ENCODE peak calls at places on chromosomes 3 and 15, in eight cellular contexts. H is RWPE2, D is GM13977, L is cardiac fibroblast, J is IMR-90, Y is osteocyte, O is body of pancreas, P is endothelial cell. B is an unnamed sample.

GRCh38 chr3:41997702-41998551 is 36.0 kb upstream of the ULK4 start:
- DNase-seq in H (no peak), D (no peak), L (peak), J (peak), Y (no peak), O (no peak), P (peak), B (no peak)

GRCh38 chr3:123076496-123077418 is 9.9 kb downstream of the PDIA5 start:
- DNase-seq in H (no peak), D (no peak), L (peak), J (no peak), Y (no peak), O (peak), P (no peak), B (peak)

GRCh38 chr15:39462691-39463090 is 118.2 kb upstream of the THBS1 start:
- DNase-seq in H (no peak), D (no peak), L (peak), J (peak), Y (no peak), O (no peak), P (no peak), B (peak)

GRCh38 chr15:96049766-96050165 is 280.7 kb upstream of the NR2F2 start:
- DNase-seq in H (no peak), D (no peak), L (no peak), J (no peak), Y (no peak), O (no peak), P (no peak), B (no peak)

GRCh38 chr3:9810846-9811245 is 784 bp downstream of the TTLL3 start:
- DNase-seq in H (no peak), D (no peak), L (no peak), J (no peak), Y (no peak), O (no peak), P (no peak), B (no peak)

GRCh38 chr3:44100298-44100695 is 141.4 kb upstream of the TOPAZ1 start:
- DNase-seq in H (no peak), D (no peak), L (no peak), J (no peak), Y (peak), O (no peak), P (no peak), B (no peak)

GRCh38 chr3:26004205-26004604 is 214.3 kb downstream of the OXSM start:
- DNase-seq in H (no peak), D (no peak), L (no peak), J (no peak), Y (no peak), O (no peak), P (no peak), B (no peak)

GRCh38 chr3:50297896-50298725 is 1.1 kb downstream of the HYAL3 start:
- DNase-seq in H (no peak), D (no peak), L (no peak), J (no peak), Y (no peak), O (no peak), P (no peak), B (no peak)

GRCh38 chr3:182303169-182303568 is 490.1 kb upstream of the ATP11B start:
- DNase-seq in H (no peak), D (no peak), L (no peak), J (no peak), Y (no peak), O (no peak), P (no peak), B (no peak)

GRCh38 chr3:15499536-15499935 is 22.0 kb downstream of the COLQ start:
- DNase-seq in H (no peak), D (no peak), L (no peak), J (no peak), Y (no peak), O (no peak), P (no peak), B (peak)

GRCh38 chr15:62848631-62849050 is 193.9 kb upstream of the TPM1 start:
- DNase-seq in H (no peak), D (no peak), L (peak), J (peak), Y (no peak), O (peak), P (peak), B (no peak)

GRCh38 chr3:15800327-15800726 is 2.5 kb upstream of the ANKRD28 start:
- DNase-seq in H (no peak), D (no peak), L (no peak), J (no peak), Y (no peak), O (no peak), P (no peak), B (no peak)

GRCh38 chr3:192332386-192333291 is 394.7 kb downstream of the FGF12 start:
- DNase-seq in H (no peak), D (no peak), L (no peak), J (no peak), Y (no peak), O (no peak), P (no peak), B (no peak)

GRCh38 chr3:192331749-192332385 is 395.5 kb downstream of the FGF12 start:
- DNase-seq in H (no peak), D (no peak), L (no peak), J (no peak), Y (no peak), O (no peak), P (no peak), B (no peak)

GRCh38 chr3:192339214-192339613 is 388.1 kb downstream of the FGF12 start:
- DNase-seq in H (no peak), D (no peak), L (no peak), J (no peak), Y (no peak), O (no peak), P (no peak), B (no peak)

DNA sequence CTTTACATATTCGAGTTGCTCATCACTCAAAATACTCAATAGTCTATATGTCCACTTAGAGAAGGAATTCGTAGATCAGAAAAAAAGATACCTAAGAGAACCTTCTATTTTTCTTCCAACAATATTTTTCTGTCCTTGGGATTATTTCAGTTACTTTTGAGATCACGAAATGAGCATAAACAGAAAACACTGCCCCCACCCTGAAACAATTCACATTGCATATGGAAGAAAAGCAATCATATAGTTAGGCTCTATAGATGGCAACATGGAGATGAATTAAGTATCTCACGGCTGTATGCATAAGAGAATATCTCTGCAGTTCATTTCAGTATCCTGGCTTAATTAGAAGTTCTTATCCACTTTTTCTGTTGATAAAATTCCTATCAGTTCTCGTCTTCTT is 391.1 kb downstream of the FGF12 start:
- DNase-seq in H (no peak), D (no peak), L (no peak), J (no peak), Y (no peak), O (no peak), P (no peak), B (peak)
- TF ChIP-seq CTCF in H (peak), D (no peak), L (no peak), J (no peak), Y (no peak), O (no peak), P (no peak), B (no peak)

GRCh38 chr15:66789029-66790025 is 87.3 kb downstream of the SMAD6 start:
- DNase-seq in H (no peak), D (no peak), L (peak), J (peak), Y (no peak), O (peak), P (no peak), B (peak)
- TF ChIP-seq CTCF in H (peak), D (peak), L (peak), J (peak), Y (peak), O (no peak), P (no peak), B (peak)

GRCh38 chr3:136249593-136250225 is 431 bp upstream of the PCCB start:
- DNase-seq in H (no peak), D (no peak), L (no peak), J (no peak), Y (no peak), O (no peak), P (no peak), B (peak)

GRCh38 chr3:136250226-136250861 is at the start of gene PCCB:
- DNase-seq in H (peak), D (peak), L (peak), J (peak), Y (peak), O (peak), P (peak), B (peak)

GRCh38 chr3:136249091-136249490 is 1.0 kb upstream of the PCCB start:
- DNase-seq in H (no peak), D (no peak), L (no peak), J (no peak), Y (no peak), O (no peak), P (no peak), B (no peak)

GRCh38 chr3:136251511-136251910 is 1.4 kb downstream of the PCCB start:
- DNase-seq in H (no peak), D (peak), L (no peak), J (no peak), Y (no peak), O (peak), P (no peak), B (peak)

GRCh38 chr3:136250862-136251460 is 821 bp downstream of the PCCB start:
- DNase-seq in H (no peak), D (peak), L (peak), J (peak), Y (no peak), O (peak), P (peak), B (peak)
- TF ChIP-seq CTCF in H (no peak), D (peak), L (peak), J (peak), Y (no peak), O (no peak), P (no peak), B (peak)

DNA sequence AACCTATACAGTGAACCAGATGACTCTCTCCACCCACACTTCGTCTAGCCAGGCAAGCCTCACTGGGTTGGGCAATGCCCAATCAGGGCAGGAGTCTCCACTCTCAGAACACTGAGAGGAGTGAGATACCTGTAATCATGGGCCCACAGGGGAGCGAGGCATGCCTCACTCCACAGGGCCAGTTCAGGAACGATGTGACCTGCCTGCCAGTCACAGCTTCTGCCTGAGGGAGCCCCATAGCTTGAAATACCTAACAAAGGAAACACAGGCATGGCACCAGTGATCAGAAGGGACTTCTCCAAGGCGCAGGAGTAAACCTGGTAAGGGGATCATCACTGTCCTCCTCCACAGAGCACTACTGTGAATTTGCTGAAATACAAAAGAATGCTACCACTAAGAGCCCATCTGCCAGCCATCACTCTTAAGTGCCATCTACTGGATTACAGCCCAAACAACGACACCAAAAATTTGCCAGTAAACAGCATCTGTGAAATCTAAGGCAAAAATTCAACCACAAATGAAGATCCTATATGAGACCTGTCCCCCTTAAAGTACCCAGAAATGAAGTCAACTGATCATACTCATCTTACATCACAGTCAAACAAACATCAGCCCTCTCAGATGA is 689.9 kb upstream of the SEMA6D start:
- DNase-seq in H (no peak), D (no peak), L (no peak), J (no peak), Y (no peak), O (no peak), P (no peak), B (no peak)
- TF ChIP-seq CTCF in H (peak), D (peak), L (no peak), J (no peak), Y (no peak), O (no peak), P (no peak), B (peak)

GRCh38 chr15:49831206-49831965 is 210.5 kb downstream of the DTWD1 start:
- DNase-seq in H (peak), D (no peak), L (peak), J (peak), Y (no peak), O (peak), P (no peak), B (peak)

GRCh38 chr15:49826640-49827281 is 205.9 kb downstream of the DTWD1 start:
- DNase-seq in H (no peak), D (no peak), L (no peak), J (no peak), Y (no peak), O (no peak), P (no peak), B (no peak)

GRCh38 chr15:49827311-49827710 is 206.5 kb downstream of the DTWD1 start:
- DNase-seq in H (no peak), D (no peak), L (no peak), J (no peak), Y (no peak), O (no peak), P (no peak), B (no peak)

GRCh38 chr15:49830411-49830810 is 209.6 kb downstream of the DTWD1 start:
- DNase-seq in H (no peak), D (no peak), L (peak), J (peak), Y (no peak), O (no peak), P (no peak), B (no peak)

DNA sequence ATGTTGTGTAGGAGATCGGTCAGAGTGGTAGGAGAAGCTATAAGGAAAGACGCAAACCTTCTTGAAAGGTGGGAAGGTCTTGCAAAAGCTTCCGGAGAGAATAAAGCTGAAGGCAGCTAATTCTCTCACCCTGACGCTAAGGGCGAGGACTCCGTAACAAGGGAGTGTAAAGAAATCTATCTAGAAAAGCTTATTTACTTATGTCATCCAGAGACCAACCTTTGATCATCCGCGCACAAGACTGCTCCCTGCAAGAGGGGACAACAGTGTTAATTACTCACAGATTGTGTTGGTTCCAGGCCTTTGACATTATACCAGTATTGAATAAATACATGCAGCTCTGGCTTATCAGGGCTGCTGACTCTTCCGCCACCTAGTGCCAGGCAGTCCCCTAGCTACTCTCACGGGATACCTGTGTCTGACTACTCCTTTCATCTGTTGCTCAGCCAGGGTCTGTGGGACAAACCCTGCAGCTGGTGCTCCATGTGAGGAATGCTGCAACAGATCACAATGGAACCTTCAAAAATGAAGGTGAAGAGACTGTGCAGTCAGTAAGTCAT is 211.7 kb downstream of the DTWD1 start:
- DNase-seq in H (no peak), D (no peak), L (peak), J (no peak), Y (no peak), O (peak), P (no peak), B (peak)
- TF ChIP-seq CTCF in H (peak), D (no peak), L (no peak), J (peak), Y (peak), O (peak), P (no peak), B (peak)

GRCh38 chr3:52041118-52041847 is 15.1 kb downstream of the DUSP7 start:
- DNase-seq in H (no peak), D (no peak), L (no peak), J (no peak), Y (no peak), O (no peak), P (no peak), B (no peak)
- TF ChIP-seq CTCF in H (peak), D (peak), L (peak), J (peak), Y (peak), O (no peak), P (no peak), B (no peak)